ENCODE peak calls at places on chromosomes 7 and 10, in ten cellular contexts. E is upper lobe of right lung; F is CD8-positive, alpha-beta memory T cell; Y is colonic mucosa; C is brain microvascular endothelial cell; L is coronary artery; M is hepatocyte; J is RWPE1; V is GM23248; P is dorsolateral prefrontal cortex. A is an unnamed sample.
A peak's percentile ranks its signal among the peaks of the same experiment; 100 is the strongest.

GRCh38 chr7:94216944-94217461 is 177.7 kb upstream of the COL1A2 start:
- DNase-seq in E (no peak), F (no peak), Y (no peak), C (peak; percentile 34), L (no peak), M (no peak), J (no peak), V (no peak), P (no peak), A (no peak)

GRCh38 chr10:42988517-42989395 is 88.1 kb upstream of the RET start:
- DNase-seq in E (peak; percentile 86), F (no peak), Y (peak; percentile 18), C (no peak), L (no peak), M (no peak), J (no peak), V (no peak), P (peak; percentile 53), A (no peak)

GRCh38 chr7:132022188-132022587 is 465.8 kb upstream of the PODXL start:
- DNase-seq in E (no peak), F (no peak), Y (no peak), C (no peak), L (no peak), M (no peak), J (no peak), V (no peak), P (no peak), A (no peak)

GRCh38 chr7:91949221-91950009 is 8.8 kb downstream of the AKAP9 start:
- DNase-seq in E (no peak), F (no peak), Y (no peak), C (peak; percentile 39), L (no peak), M (no peak), J (no peak), V (no peak), P (no peak), A (no peak)

GRCh38 chr10:97217299-97217698 is 31.5 kb upstream of the SLIT1 start:
- DNase-seq in E (no peak), F (no peak), Y (no peak), C (no peak), L (no peak), M (no peak), J (no peak), V (no peak), P (no peak), A (no peak)

GRCh38 chr7:424961-425793 is 94.5 kb downstream of the PDGFA start:
- DNase-seq in E (no peak), F (no peak), Y (no peak), C (peak; percentile 21), L (peak; percentile 85), M (no peak), J (no peak), V (peak; percentile 56), P (peak; percentile 77), A (peak; percentile 69)

GRCh38 chr10:94439275-94439861 is 37.0 kb downstream of the TBC1D12 start:
- DNase-seq in E (no peak), F (no peak), Y (peak; percentile 27), C (no peak), L (no peak), M (no peak), J (no peak), V (peak; percentile 40), P (no peak), A (no peak)

GRCh38 chr7:36794689-36795088 is 70.4 kb upstream of the AOAH start:
- DNase-seq in E (no peak), F (no peak), Y (no peak), C (no peak), L (no peak), M (no peak), J (no peak), V (no peak), P (no peak), A (no peak)

GRCh38 chr10:13420532-13421307 is 72.6 kb upstream of the SEPHS1 start:
- DNase-seq in E (no peak), F (no peak), Y (no peak), C (no peak), L (no peak), M (no peak), J (no peak), V (no peak), P (no peak), A (no peak)

GRCh38 chr10:13425397-13425796 is 77.3 kb upstream of the SEPHS1 start:
- DNase-seq in E (no peak), F (no peak), Y (no peak), C (no peak), L (no peak), M (no peak), J (no peak), V (no peak), P (no peak), A (no peak)

GRCh38 chr10:13417459-13418126 is 69.5 kb upstream of the SEPHS1 start:
- DNase-seq in E (no peak), F (no peak), Y (no peak), C (no peak), L (no peak), M (peak; percentile 12), J (no peak), V (no peak), P (no peak), A (no peak)

GRCh38 chr10:13422800-13423199 is 74.7 kb upstream of the SEPHS1 start:
- DNase-seq in E (no peak), F (no peak), Y (no peak), C (no peak), L (no peak), M (no peak), J (no peak), V (no peak), P (no peak), A (no peak)

GRCh38 chr10:13421382-13421917 is 73.4 kb upstream of the SEPHS1 start:
- DNase-seq in E (no peak), F (no peak), Y (no peak), C (no peak), L (no peak), M (no peak), J (no peak), V (no peak), P (no peak), A (no peak)
- H3K27ac ChIP-seq in E (no peak overlapping the region), F (no peak overlapping the region), Y (no peak overlapping the region), C (no peak overlapping the region), L (no peak overlapping the region), M (no peak overlapping the region), J (no peak overlapping the region), V (no peak overlapping the region), P (no peak overlapping the region), A (no peak overlapping the region)

DNA sequence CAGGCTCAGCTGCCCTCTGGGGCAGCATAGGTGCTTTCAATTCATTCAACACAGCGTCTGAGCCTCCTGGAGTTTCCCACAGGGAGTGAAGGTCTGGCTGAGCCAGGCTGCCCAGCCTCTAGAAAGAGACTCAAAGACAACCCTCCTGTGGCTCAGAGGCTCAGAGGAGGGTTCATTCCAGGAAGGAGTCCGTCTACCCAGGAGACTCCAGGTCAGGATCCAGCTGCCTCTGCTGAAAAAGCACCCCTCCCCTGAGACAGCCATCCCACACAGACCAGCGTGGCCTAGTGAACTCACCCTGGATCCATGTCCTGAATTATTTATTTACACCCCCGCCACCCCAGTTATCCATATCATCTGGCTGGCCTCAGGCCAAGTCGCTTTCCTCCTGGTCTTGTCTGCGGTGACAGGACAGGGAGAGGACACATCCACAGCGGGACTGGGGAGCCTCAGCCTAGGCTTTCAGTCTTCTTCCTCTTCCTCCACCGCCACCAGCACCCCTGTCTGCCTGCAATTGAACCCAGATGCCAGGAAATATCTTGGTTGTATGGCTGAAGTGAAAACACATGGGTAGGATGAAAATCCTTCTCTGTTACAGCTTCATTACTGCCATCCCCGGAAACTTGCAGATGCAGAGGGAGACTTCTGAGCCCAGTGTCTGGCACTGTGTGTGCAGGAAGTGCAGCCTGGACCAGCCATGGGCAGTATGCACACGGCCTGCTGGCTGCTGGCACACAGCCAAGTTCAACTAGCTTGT is 44.0 kb upstream of the COL13A1 start:
- DNase-seq in E (no peak), F (no peak), Y (no peak), C (no peak), L (no peak), M (peak; percentile 75), J (no peak), V (peak; percentile 53), P (peak; percentile 48), A (no peak)
- H3K27ac ChIP-seq in E (peak overlapping the region; percentile 3), F (no peak overlapping the region), Y (no peak overlapping the region), C (no peak overlapping the region), L (peak overlapping the region; percentile 88), M (peak overlapping the region; percentile 76), J (no peak overlapping the region), V (no peak overlapping the region), P (peak overlapping the region; percentile 31), A (no peak overlapping the region)

GRCh38 chr10:124003070-124003419 is 90.4 kb downstream of the CHST15 start:
- DNase-seq in E (peak; percentile 39), F (no peak), Y (peak; percentile 7), C (no peak), L (peak; percentile 69), M (no peak), J (no peak), V (no peak), P (no peak), A (no peak)

GRCh38 chr10:124005991-124006392 is 87.4 kb downstream of the CHST15 start:
- DNase-seq in E (peak; percentile 35), F (no peak), Y (no peak), C (peak; percentile 52), L (no peak), M (no peak), J (no peak), V (peak; percentile 40), P (no peak), A (no peak)

GRCh38 chr10:124005091-124005490 is 88.3 kb downstream of the CHST15 start:
- DNase-seq in E (peak; percentile 46), F (no peak), Y (no peak), C (no peak), L (peak; percentile 45), M (no peak), J (no peak), V (no peak), P (no peak), A (no peak)

GRCh38 chr10:124003481-124004371 is 89.7 kb downstream of the CHST15 start:
- DNase-seq in E (peak; percentile 48), F (no peak), Y (peak; percentile 4), C (no peak), L (peak; percentile 67), M (no peak), J (no peak), V (no peak), P (no peak), A (no peak)

DNA sequence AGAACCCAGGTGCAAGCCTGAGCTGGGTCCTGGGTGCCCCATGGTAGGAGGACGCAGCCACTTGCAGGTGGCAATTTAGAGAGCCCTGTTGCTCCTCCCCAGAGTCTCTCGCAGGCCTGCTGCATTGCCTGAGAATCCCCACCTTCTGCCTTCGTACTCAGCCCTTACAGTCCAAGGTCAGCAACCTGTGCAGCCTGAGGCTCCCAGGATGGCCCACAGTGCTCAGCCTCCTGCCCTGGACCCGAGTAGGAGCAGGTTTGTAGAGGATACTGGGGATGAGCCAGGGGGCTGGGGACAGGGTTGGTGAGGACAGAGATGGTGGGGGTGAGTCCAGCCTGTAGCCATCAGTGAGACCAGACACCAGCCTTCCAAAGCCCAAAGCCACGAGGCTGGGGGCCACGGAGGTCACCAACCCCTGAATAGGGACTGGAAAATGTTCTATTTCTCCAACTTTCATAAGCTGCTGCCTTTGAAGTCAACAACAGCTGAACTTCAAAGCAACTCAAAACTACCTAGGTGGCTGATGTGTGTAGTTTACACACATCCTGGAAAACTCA is 88.9 kb downstream of the CHST15 start:
- DNase-seq in E (no peak), F (no peak), Y (no peak), C (no peak), L (no peak), M (no peak), J (no peak), V (no peak), P (no peak), A (no peak)
- H3K27ac ChIP-seq in E (no peak overlapping the region), F (no peak overlapping the region), Y (no peak overlapping the region), C (no peak overlapping the region), L (no peak overlapping the region), M (no peak overlapping the region), J (peak overlapping the region; percentile 4), V (no peak overlapping the region), P (no peak overlapping the region), A (no peak overlapping the region)

GRCh38 chr7:155224116-155224811 is 73.4 kb upstream of the INSIG1 start:
- DNase-seq in E (no peak), F (no peak), Y (no peak), C (no peak), L (no peak), M (no peak), J (no peak), V (no peak), P (no peak), A (no peak)
- H3K27ac ChIP-seq in E (no peak overlapping the region), F (no peak overlapping the region), Y (no peak overlapping the region), C (no peak overlapping the region), L (no peak overlapping the region), M (no peak overlapping the region), J (peak overlapping the region; percentile 22), V (no peak overlapping the region), P (no peak overlapping the region), A (no peak overlapping the region)

A was measured in substantia nigra.